ENCODE peak calls at places on chromosomes 13 and 19, in four cellular contexts. N is gastrocnemius medialis, C is hepatocyte, F is lower lobe of right lung. M is an unnamed sample.

GRCh38 chr13:109949395-109949794 is 163.0 kb upstream of the IRS2 start:
- DNase-seq in N (no peak), C (no peak), F (no peak), M (no peak)

GRCh38 chr13:65653548-65654078 is 1576.5 kb downstream of the PCDH9 start:
- DNase-seq in N (no peak), C (no peak), F (no peak), M (no peak)

GRCh38 chr13:29434217-29434940 is 161.1 kb downstream of the SLC7A1 start:
- DNase-seq in N (no peak), C (no peak), F (no peak), M (no peak)

GRCh38 chr19:19502808-19503602 is 12.3 kb downstream of the TSSK6 start:
- DNase-seq in N (no peak), C (no peak), F (peak), M (no peak)

GRCh38 chr13:60759499-60759898 is 362.5 kb downstream of the TDRD3 start:
- DNase-seq in N (no peak), C (no peak), F (no peak), M (no peak)

GRCh38 chr13:31962661-31963345 is 68.8 kb upstream of the FRY start:
- DNase-seq in N (no peak), C (no peak), F (no peak), M (no peak)

GRCh38 chr19:32675720-32676185 is at the start of gene RGS9BP:
- DNase-seq in N (peak), C (peak), F (peak), M (peak)

GRCh38 chr19:55206664-55207500 is 2.4 kb downstream of the PTPRH start:
- DNase-seq in N (no peak), C (peak), F (peak), M (no peak)

GRCh38 chr13:35475960-35476943 is at the start of gene MAB21L1:
- DNase-seq in N (peak), C (peak), F (no peak), M (no peak)

GRCh38 chr19:40191836-40192646 is 815 bp downstream of the MAP3K10 start:
- DNase-seq in N (no peak), C (peak), F (peak), M (no peak)

GRCh38 chr19:19103167-19103566 is 35.1 kb downstream of the TMEM161A start:
- DNase-seq in N (no peak), C (no peak), F (no peak), M (no peak)

GRCh38 chr13:62377838-62378237 is 962.2 kb upstream of the PCDH20 start:
- DNase-seq in N (no peak), C (no peak), F (no peak), M (no peak)

GRCh38 chr13:31807090-31807541 is 67.8 kb downstream of the RXFP2 start:
- DNase-seq in N (no peak), C (no peak), F (no peak), M (no peak)

GRCh38 chr19:40366697-40367561 is 18.4 kb downstream of the PLD3 start:
- DNase-seq in N (no peak), C (peak), F (peak), M (no peak)

GRCh38 chr13:93819331-93819730 is 592.7 kb downstream of the GPC6 start:
- DNase-seq in N (no peak), C (no peak), F (no peak), M (no peak)

GRCh38 chr19:33689138-33689746 is 67.5 kb downstream of the CHST8 start:
- DNase-seq in N (no peak), C (no peak), F (no peak), M (no peak)

GRCh38 chr19:44961821-44962220 is 6.6 kb downstream of the CLPTM1 start:
- DNase-seq in N (no peak), C (no peak), F (no peak), M (no peak)

GRCh38 chr19:5539431-5539833 is 28.3 kb downstream of the TINCR start:
- DNase-seq in N (no peak), C (no peak), F (no peak), M (no peak)

GRCh38 chr13:40995997-40996396 is 23.1 kb downstream of the ELF1 start:
- DNase-seq in N (no peak), C (no peak), F (no peak), M (no peak)
- H3K27ac ChIP-seq in N (no peak), C (peak), F (no peak), M (no peak)

GRCh38 chr13:47556703-47557102 is 444.4 kb downstream of the SUCLA2 start:
- DNase-seq in N (no peak), C (no peak), F (no peak), M (no peak)

GRCh38 chr13:47548294-47548825 is 452.7 kb downstream of the SUCLA2 start:
- DNase-seq in N (no peak), C (no peak), F (no peak), M (no peak)

GRCh38 chr13:47549219-47549752 is 451.8 kb downstream of the SUCLA2 start:
- DNase-seq in N (no peak), C (no peak), F (no peak), M (no peak)

GRCh38 chr13:47555235-47555634 is 445.8 kb downstream of the SUCLA2 start:
- DNase-seq in N (no peak), C (no peak), F (no peak), M (no peak)

DNA sequence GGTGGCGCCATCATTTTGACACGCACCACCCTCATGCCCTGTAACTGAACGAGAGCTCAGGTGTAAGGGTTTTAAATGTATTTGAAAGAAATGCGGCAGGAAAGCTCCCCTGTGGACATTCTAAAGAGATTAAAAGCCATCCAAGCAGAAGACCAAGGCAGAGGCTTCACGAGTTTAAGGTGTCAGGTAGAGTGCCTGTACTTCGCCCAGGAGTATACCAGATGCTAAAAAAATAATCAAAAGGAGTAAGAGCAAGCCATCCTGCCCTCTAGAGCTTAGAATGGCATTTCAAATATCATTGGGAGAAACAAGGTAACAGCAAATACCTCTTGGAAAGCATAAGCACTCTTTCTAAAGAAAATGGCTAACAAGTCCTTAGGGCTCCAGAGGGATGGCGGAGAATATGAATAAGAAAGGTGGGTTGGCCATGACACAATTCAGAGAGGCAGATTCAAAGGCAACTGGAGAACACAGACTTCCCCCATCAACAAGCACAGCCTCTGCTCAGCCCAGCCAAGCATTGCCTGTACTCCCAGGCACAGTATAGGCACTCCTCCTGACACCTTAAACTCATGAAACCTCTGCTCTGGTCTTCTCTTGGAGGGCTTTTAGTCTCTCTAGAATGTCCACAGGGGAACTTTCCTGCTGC is 447.6 kb downstream of the SUCLA2 start:
- DNase-seq in N (no peak), C (no peak), F (no peak), M (no peak)
- H3K27ac ChIP-seq in N (no peak), C (no peak), F (no peak), M (no peak)

GRCh38 chr19:35768082-35768421 is 7.3 kb upstream of the ARHGAP33 start:
- DNase-seq in N (no peak), C (no peak), F (no peak), M (no peak)

GRCh38 chr19:35764432-35765315 is 6.7 kb downstream of the PROSER3 start:
- DNase-seq in N (no peak), C (no peak), F (no peak), M (no peak)

GRCh38 chr19:35760711-35761349 is 2.9 kb downstream of the PROSER3 start:
- DNase-seq in N (no peak), C (no peak), F (no peak), M (no peak)

GRCh38 chr19:35767288-35768081 is 7.9 kb upstream of the ARHGAP33 start:
- DNase-seq in N (no peak), C (peak), F (no peak), M (no peak)

GRCh38 chr19:35766571-35767104 is 8.7 kb downstream of the PROSER3 start:
- DNase-seq in N (no peak), C (no peak), F (no peak), M (no peak)
- H3K27ac ChIP-seq in N (no peak), C (no peak), F (no peak), M (no peak)

GRCh38 chr19:12664406-12665280 is 1.9 kb downstream of the MAN2B1 start:
- DNase-seq in N (no peak), C (no peak), F (no peak), M (no peak)

GRCh38 chr19:12665281-12665573 is 1.3 kb downstream of the MAN2B1 start:
- DNase-seq in N (peak), C (no peak), F (peak), M (no peak)

GRCh38 chr19:12667903-12668302 is 1.3 kb downstream of the WDR83 start:
- DNase-seq in N (no peak), C (no peak), F (no peak), M (no peak)

GRCh38 chr19:12665646-12666304 is 767 bp downstream of the MAN2B1 start:
- DNase-seq in N (no peak), C (no peak), F (no peak), M (no peak)

DNA sequence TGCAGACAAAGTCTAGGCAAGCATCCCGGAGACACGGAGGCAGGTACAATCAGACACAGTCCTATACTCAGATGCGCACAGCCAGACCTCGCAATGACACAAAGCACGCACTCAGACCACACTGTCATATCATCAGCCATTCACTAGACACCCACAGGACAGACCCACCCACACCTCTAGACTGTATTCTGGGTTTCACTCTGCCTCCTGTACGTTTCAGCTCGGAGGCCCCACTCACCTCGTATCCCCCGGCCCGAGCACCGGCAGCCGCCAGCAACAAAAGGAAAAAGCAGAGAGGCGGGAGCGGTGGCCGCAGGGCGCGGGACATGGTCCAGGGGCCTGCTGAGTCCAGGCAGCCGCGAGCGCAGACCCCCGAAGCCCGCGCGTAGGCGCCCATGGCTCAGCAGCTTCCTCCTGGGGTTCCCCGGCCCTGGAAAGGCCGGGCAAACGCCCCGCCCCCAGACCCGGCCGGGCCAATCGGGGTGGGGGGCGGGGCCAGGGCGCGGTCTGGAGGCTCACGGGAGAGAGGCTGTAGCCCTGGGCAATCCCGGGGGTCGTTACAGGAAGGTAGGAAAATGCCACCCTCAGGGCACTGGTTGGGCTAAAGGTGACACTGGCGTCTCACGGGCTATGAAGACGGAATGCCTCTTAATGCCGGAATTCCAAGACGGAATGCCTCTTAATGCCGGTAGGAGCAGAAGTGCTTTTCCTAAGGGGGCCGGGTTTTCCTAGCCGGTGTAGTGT is at the start of the genes MAN2B1 and WDR83:
- DNase-seq in N (peak), C (peak), F (peak), M (no peak)
- H3K27ac ChIP-seq in N (peak), C (peak), F (peak), M (peak)

DNA sequence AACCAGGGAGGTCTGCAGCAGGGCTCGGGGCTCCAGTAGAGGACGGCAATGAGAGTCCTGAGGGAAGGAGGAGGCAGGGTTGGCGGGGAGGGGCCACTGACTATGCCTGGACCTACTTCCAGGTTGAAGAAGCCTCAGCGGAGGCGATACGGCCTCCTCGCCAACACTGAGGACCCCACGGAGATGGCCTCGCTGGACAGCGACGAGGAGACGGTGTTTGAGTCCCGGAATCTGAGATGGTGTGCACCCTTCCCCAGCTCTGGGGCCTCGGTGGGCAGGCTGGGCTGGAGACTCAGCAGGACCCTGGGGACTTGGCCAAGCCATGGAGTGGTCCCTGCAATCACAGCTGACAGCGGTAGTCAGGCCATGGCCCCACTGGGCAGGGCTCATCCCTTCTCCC is 1.7 kb downstream of the FAM174C start:
- DNase-seq in N (peak), C (no peak), F (no peak), M (no peak)
- H3K27ac ChIP-seq in N (peak), C (no peak), F (no peak), M (no peak)